ENCODE peak calls at places on chromosomes 12 and 14, in five cellular contexts. S is T-helper 9 cell, D is H1, R is type B pancreatic cell, W is SK-MEL-5. O is an unnamed sample.

GRCh38 chr14:79018846-79019245 is 848.7 kb downstream of the NRXN3 start:
- DNase-seq in W (no peak), R (no peak), D (no peak), S (no peak), O (no peak)

GRCh38 chr14:30069536-30069935 is 141.9 kb upstream of the PRKD1 start:
- DNase-seq in S (no peak), D (no peak), W (no peak), R (no peak), O (no peak)

GRCh38 chr12:71955946-71956345 is 17.3 kb downstream of the TPH2 start:
- DNase-seq in R (no peak), D (no peak), S (no peak), W (no peak), O (no peak)

GRCh38 chr14:70886421-70887206 is 20.6 kb upstream of the PCNX1 start:
- DNase-seq in R (no peak), W (no peak), S (peak), D (no peak), O (no peak)

GRCh38 chr12:125225641-125226040 is 160.4 kb downstream of the AACS start:
- DNase-seq in D (no peak), S (no peak), R (no peak), W (no peak), O (no peak)

GRCh38 chr14:63710497-63710896 is 17.4 kb downstream of the SGPP1 start:
- DNase-seq in S (no peak), D (no peak), R (no peak), W (no peak), O (no peak)

GRCh38 chr14:52021971-52022600 is 32.7 kb downstream of the RTRAF start:
- DNase-seq in R (no peak), W (no peak), S (no peak), D (no peak), O (no peak)

GRCh38 chr14:60944206-60944605 is 36.7 kb downstream of the TRMT5 start:
- DNase-seq in W (peak), D (no peak), S (no peak), R (no peak), O (no peak)

GRCh38 chr12:120759591-120760348 is 34.1 kb downstream of the ACADS start:
- DNase-seq in S (no peak), R (no peak), W (no peak), D (no peak), O (no peak)

GRCh38 chr14:102320033-102320660 is 601 bp downstream of the ZNF839 start:
- DNase-seq in S (peak), D (no peak), W (peak), R (no peak), O (no peak)

GRCh38 chr12:116244001-116244400 is 33.5 kb downstream of the MED13L start:
- DNase-seq in R (no peak), S (no peak), W (no peak), D (no peak), O (no peak)

GRCh38 chr14:85252011-85252410 is 277.9 kb upstream of the FLRT2 start:
- DNase-seq in W (no peak), S (no peak), R (no peak), D (no peak), O (no peak)

GRCh38 chr14:84482256-84483071 is 1047.5 kb upstream of the FLRT2 start:
- DNase-seq in S (no peak), W (no peak), D (no peak), R (no peak), O (no peak)

GRCh38 chr12:108616941-108617858 is 16.5 kb downstream of the SELPLG start:
- DNase-seq in S (peak), R (no peak), W (no peak), D (no peak), O (no peak)

GRCh38 chr12:32419520-32419960 is 20.2 kb downstream of the FGD4 start:
- DNase-seq in S (no peak), W (no peak), D (no peak), R (no peak), O (no peak)

GRCh38 chr14:46377305-46377704 is 274.3 kb downstream of the RPL10L start:
- DNase-seq in R (no peak), S (no peak), D (peak), W (no peak), O (no peak)

GRCh38 chr12:28172434-28173030 is 17.7 kb upstream of the CCDC91 start:
- DNase-seq in W (peak), R (no peak), D (no peak), S (no peak), O (no peak)

GRCh38 chr12:5586201-5586600 is 154.3 kb downstream of the NTF3 start:
- DNase-seq in W (no peak), R (no peak), D (no peak), S (no peak), O (no peak)

GRCh38 chr12:89663577-89664357 is 44.9 kb downstream of the ATP2B1 start:
- DNase-seq in R (no peak), D (no peak), S (no peak), W (no peak), O (no peak)

GRCh38 chr12:3600951-3601350 is 109.9 kb downstream of the PRMT8 start:
- DNase-seq in D (no peak), W (no peak), R (no peak), S (no peak), O (no peak)

GRCh38 chr14:51327376-51327775 is 87.3 kb downstream of the TMX1 start:
- DNase-seq in W (no peak), R (no peak), D (no peak), S (no peak), O (no peak)

GRCh38 chr12:5258498-5258897 is 173.4 kb upstream of the NTF3 start:
- DNase-seq in S (no peak), D (no peak), W (no peak), R (no peak), O (no peak)

O was measured in iPS DF 6.9.